ENCODE peak calls at places on chromosome 21, in ten cellular contexts. L, T, D, P, E, X, M, F, Y and J are unnamed samples.

GRCh38 chr21:28771790-28772501 is 220.7 kb downstream of the LTN1 start:
- DNase-seq in F (peak; percentile 59), L (no peak), M (no peak), E (no peak), D (peak; percentile 5), X (no peak), Y (no peak), P (no peak), T (no peak), J (no peak)

GRCh38 chr21:42164064-42164789 is 54.7 kb upstream of the ABCG1 start:
- DNase-seq in L (peak; percentile 67), Y (peak; percentile 80), P (peak; percentile 82), E (peak; percentile 78), F (peak; percentile 63), T (peak; percentile 61), X (no peak), D (no peak), M (no peak), J (peak; percentile 49)

GRCh38 chr21:34363733-34364132 is at the start of gene KCNE2:
- DNase-seq in F (no peak), M (no peak), D (peak; percentile 5), P (no peak), Y (no peak), X (no peak), T (no peak), E (no peak), L (no peak), J (peak; percentile 10)

GRCh38 chr21:42061195-42061865 is 9.8 kb upstream of the UMODL1 start:
- DNase-seq in T (peak; percentile 44), D (no peak), F (no peak), Y (peak; percentile 75), P (peak; percentile 74), M (no peak), L (no peak), X (no peak), E (peak; percentile 87), J (no peak)

GRCh38 chr21:42499430-42500106 is 3.5 kb upstream of the RSPH1 start:
- DNase-seq in F (no peak), Y (no peak), P (no peak), E (no peak), M (no peak), D (no peak), L (no peak), T (no peak), X (no peak), J (no peak)

GRCh38 chr21:41425588-41425953 is 468 bp upstream of the MX1 start:
- DNase-seq in X (no peak), T (no peak), Y (no peak), E (no peak), P (no peak), M (no peak), D (no peak), L (no peak), F (no peak), J (no peak)

GRCh38 chr21:35394634-35395369 is 345.7 kb upstream of the RUNX1 start:
- DNase-seq in P (no peak), X (no peak), E (no peak), Y (no peak), T (no peak), L (no peak), D (peak; percentile 45), F (no peak), M (no peak), J (no peak)

GRCh38 chr21:19321688-19322087 is 918.1 kb upstream of the TMPRSS15 start:
- DNase-seq in X (no peak), M (no peak), T (no peak), D (no peak), F (peak; percentile 8), P (no peak), Y (no peak), E (no peak), L (no peak), J (no peak)

GRCh38 chr21:28781602-28782274 is 210.9 kb downstream of the LTN1 start:
- DNase-seq in Y (no peak), D (peak; percentile 40), M (no peak), P (no peak), F (peak; percentile 25), L (no peak), X (no peak), T (no peak), E (peak; percentile 10), J (peak; percentile 46)

GRCh38 chr21:15445327-15445726 is 284.5 kb upstream of the USP25 start:
- DNase-seq in D (no peak), X (no peak), P (no peak), F (no peak), L (no peak), E (peak; percentile 41), Y (no peak), M (peak; percentile 71), T (no peak), J (no peak)

GRCh38 chr21:17612023-17612564 is 607 bp downstream of the BTG3 start:
- DNase-seq in T (peak; percentile 22), P (peak; percentile 68), D (peak; percentile 59), F (peak; percentile 63), Y (peak; percentile 76), X (peak; percentile 47), L (peak; percentile 23), M (peak; percentile 31), E (peak; percentile 23), J (peak; percentile 83)

GRCh38 chr21:44326716-44327602 is 12.2 kb downstream of the CFAP410 start:
- DNase-seq in L (no peak), M (no peak), X (peak; percentile 59), F (no peak), Y (no peak), D (no peak), P (no peak), E (no peak), T (no peak), J (no peak)
- TF ChIP-seq CTCF in L (no peak), M (no peak), X (no peak), F (no peak), Y (no peak), D (no peak), P (no peak), E (no peak), T (no peak), J (peak; percentile 5)

DNA sequence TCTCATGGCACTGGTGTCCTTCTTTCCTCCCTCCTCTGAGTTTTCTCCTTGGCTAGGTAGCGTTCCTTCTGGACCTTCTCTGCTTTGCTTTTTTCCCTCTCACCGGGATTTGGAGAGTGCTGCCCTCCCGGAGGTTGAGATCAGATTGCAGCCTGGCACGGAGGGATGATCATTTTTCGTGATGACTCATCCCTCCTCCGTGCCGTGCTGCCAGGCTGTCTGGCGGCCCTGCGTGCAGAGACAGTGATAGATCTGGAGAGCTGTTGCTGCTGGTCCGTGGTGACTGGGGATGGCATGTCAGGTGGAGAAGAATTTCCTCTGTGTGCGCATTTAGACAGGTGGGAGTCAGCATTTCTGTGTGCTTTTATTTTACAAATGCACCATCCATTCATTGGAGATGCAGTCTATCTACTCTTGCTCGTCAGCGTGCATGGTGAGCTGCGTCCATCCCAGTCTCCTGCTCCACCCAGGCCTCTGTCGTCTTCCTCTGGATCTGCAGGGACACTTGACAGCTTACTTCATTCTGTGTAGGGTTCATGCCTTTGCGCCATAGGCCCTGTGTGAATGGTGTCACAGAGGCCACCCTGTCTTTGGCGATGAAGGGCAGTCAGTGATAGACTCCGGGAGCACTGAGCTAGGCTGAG is 104.4 kb downstream of the PCBP3 start:
- DNase-seq in P (no peak), F (peak; percentile 37), M (no peak), E (no peak), T (no peak), X (no peak), Y (no peak), L (no peak), D (peak; percentile 19), J (peak; percentile 8)
- TF ChIP-seq CTCF in P (no peak), F (no peak), M (peak; percentile 7), E (no peak), T (no peak), X (no peak), Y (no peak), L (no peak), D (no peak), J (no peak)

DNA sequence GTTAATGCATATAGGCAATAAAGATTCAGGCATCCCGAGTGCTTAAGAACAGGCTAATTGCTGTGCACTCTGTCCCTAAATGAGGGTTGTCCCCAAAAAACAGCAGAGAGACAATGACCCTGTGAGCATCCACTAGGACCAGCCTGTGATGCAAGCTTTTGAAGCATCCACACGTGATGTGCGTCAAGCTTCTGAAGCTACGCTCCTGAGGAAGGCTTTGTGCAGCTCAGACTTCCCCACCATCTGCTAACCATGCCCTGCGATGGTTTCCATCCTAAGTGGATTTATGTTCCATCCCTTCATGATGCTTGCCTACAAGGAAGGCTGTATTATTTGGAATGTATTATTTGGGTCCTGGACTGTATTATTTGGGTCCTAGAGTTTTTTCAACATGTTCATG is 69.9 kb upstream of the SIM2 start:
- DNase-seq in T (no peak), Y (no peak), L (no peak), D (no peak), E (no peak), M (no peak), X (no peak), P (no peak), F (no peak), J (no peak)
- TF ChIP-seq CTCF in T (no peak), Y (no peak), L (no peak), D (no peak), E (no peak), M (no peak), X (no peak), P (no peak), F (no peak), J (no peak)

GRCh38 chr21:32184059-32184458 is 94.8 kb downstream of the MIS18A start:
- DNase-seq in X (no peak), M (no peak), F (no peak), E (no peak), D (no peak), P (no peak), T (no peak), L (no peak), Y (no peak), J (no peak)

GRCh38 chr21:32185726-32186125 is 93.1 kb downstream of the MIS18A start:
- DNase-seq in L (no peak), M (no peak), F (no peak), X (no peak), T (no peak), D (no peak), E (no peak), Y (no peak), P (no peak), J (no peak)

GRCh38 chr21:32185103-32185502 is 93.7 kb downstream of the MIS18A start:
- DNase-seq in M (no peak), E (no peak), T (no peak), X (no peak), L (no peak), Y (no peak), P (no peak), D (no peak), F (no peak), J (no peak)

GRCh38 chr21:32182449-32182848 is 96.4 kb downstream of the MIS18A start:
- DNase-seq in T (no peak), M (no peak), X (no peak), D (no peak), F (no peak), E (no peak), P (no peak), L (no peak), Y (no peak), J (no peak)

GRCh38 chr21:32184485-32184884 is 94.4 kb downstream of the MIS18A start:
- DNase-seq in T (no peak), D (no peak), L (no peak), F (no peak), M (peak; percentile 35), Y (no peak), P (no peak), E (no peak), X (no peak), J (no peak)
- TF ChIP-seq CTCF in T (no peak), D (no peak), L (no peak), F (no peak), M (no peak), Y (no peak), P (no peak), E (no peak), X (no peak), J (no peak)